ENCODE peak calls at places on chromosome 1, in eight cellular contexts. Q, N, T, C, G, L, S and Z are unnamed samples.

GRCh38 chr1:43038232-43038929 is 79.7 kb upstream of the SLC2A1 start:
- DNase-seq in Q (peak; percentile 22), N (no peak), T (no peak), C (no peak), G (no peak), L (no peak), S (no peak), Z (no peak)

GRCh38 chr1:26827663-26828062 is 1.2 kb downstream of the ZDHHC18 start:
- DNase-seq in Q (no peak), N (no peak), T (no peak), C (no peak), G (no peak), L (no peak), S (no peak), Z (no peak)

GRCh38 chr1:216499581-216500272 is 76.5 kb upstream of the USH2A start:
- DNase-seq in Q (no peak), N (no peak), T (no peak), C (no peak), G (no peak), L (no peak), S (no peak), Z (no peak)

GRCh38 chr1:25198731-25199231 is 33.5 kb downstream of the SYF2 start:
- DNase-seq in Q (no peak), N (peak; percentile 80), T (no peak), C (no peak), G (no peak), L (no peak), S (no peak), Z (peak; percentile 11)

GRCh38 chr1:197615693-197616011 is 159.6 kb downstream of the DENND1B start:
- DNase-seq in Q (no peak), N (no peak), T (no peak), C (no peak), G (no peak), L (no peak), S (no peak), Z (no peak)

GRCh38 chr1:31579374-31579773 is 3.1 kb downstream of the TINAGL1 start:
- DNase-seq in Q (peak; percentile 48), N (no peak), T (no peak), C (no peak), G (no peak), L (peak; percentile 65), S (no peak), Z (no peak)

GRCh38 chr1:70440642-70441391 is 29.7 kb downstream of the CTH start:
- DNase-seq in Q (no peak), N (no peak), T (no peak), C (no peak), G (no peak), L (no peak), S (no peak), Z (no peak)

GRCh38 chr1:44717653-44718052 is 13.3 kb downstream of the RNU5D-1 start:
- DNase-seq in Q (no peak), N (no peak), T (no peak), C (no peak), G (no peak), L (no peak), S (no peak), Z (no peak)

GRCh38 chr1:17790383-17791054 is 35.4 kb downstream of the ACTL8 start:
- DNase-seq in Q (no peak), N (no peak), T (no peak), C (no peak), G (no peak), L (no peak), S (no peak), Z (no peak)

GRCh38 chr1:5953386-5953785 is 38.8 kb downstream of the NPHP4 start:
- DNase-seq in Q (no peak), N (no peak), T (no peak), C (no peak), G (no peak), L (no peak), S (no peak), Z (no peak)

GRCh38 chr1:116794804-116795481 is 40.7 kb downstream of the CD2 start:
- DNase-seq in Q (no peak), N (no peak), T (no peak), C (no peak), G (no peak), L (no peak), S (no peak), Z (no peak)

GRCh38 chr1:166089804-166090203 is 77.0 kb downstream of the FAM78B start:
- DNase-seq in Q (no peak), N (peak; percentile 21), T (no peak), C (no peak), G (no peak), L (no peak), S (no peak), Z (no peak)

GRCh38 chr1:40363721-40364120 is 9.8 kb upstream of the SMAP2 start:
- DNase-seq in Q (no peak), N (no peak), T (no peak), C (no peak), G (no peak), L (no peak), S (no peak), Z (no peak)

GRCh38 chr1:205495237-205495823 is 9.1 kb upstream of the CDK18 start:
- DNase-seq in Q (no peak), N (peak; percentile 95), T (no peak), C (no peak), G (no peak), L (peak; percentile 55), S (no peak), Z (no peak)